ENCODE peak calls at places on chromosomes 5 and 9, in four cellular contexts. X is endodermal cell; J is stomach; U is CD8-positive, alpha-beta memory T cell. R is an unnamed sample. For H3K36me3 and H3K27me3, the result is how much of the 10 kb centered on the place peaks cover.

GRCh38 chr5:111320953-111321352 is 96.8 kb downstream of the CAMK4 start:
- DNase-seq in X (no peak), J (no peak), U (no peak), R (no peak)

GRCh38 chr9:72351538-72352453 is 13.2 kb downstream of the ZFAND5 start:
- DNase-seq in X (peak), J (no peak), U (no peak), R (no peak)

GRCh38 chr9:127136081-127136879 is 13.8 kb upstream of the ANGPTL2 start:
- DNase-seq in X (peak), J (peak), U (no peak), R (no peak)

GRCh38 chr9:125493384-125493783 is 213.6 kb downstream of the MAPKAP1 start:
- DNase-seq in X (no peak), J (peak), U (no peak), R (no peak)

GRCh38 chr9:114303571-114303970 is 19.3 kb upstream of the ORM1 start:
- DNase-seq in X (no peak), J (peak), U (no peak), R (no peak)

GRCh38 chr5:88438006-88438405 is 169.4 kb upstream of the TMEM161B start:
- DNase-seq in X (no peak), J (no peak), U (no peak), R (no peak)

GRCh38 chr5:81212211-81212687 is 20.9 kb upstream of the CKMT2 start:
- DNase-seq in X (no peak), J (peak), U (no peak), R (no peak)

GRCh38 chr5:89478856-89479255 is 595.9 kb upstream of the MEF2C start:
- DNase-seq in X (no peak), J (no peak), U (no peak), R (no peak)

GRCh38 chr9:131523086-131523388 is 8.0 kb downstream of the UCK1 start:
- DNase-seq in X (peak), J (no peak), U (no peak), R (no peak)

GRCh38 chr5:34914671-34915138 is 599 bp downstream of the RAD1 start:
- DNase-seq in X (no peak), J (peak), U (no peak), R (peak)

GRCh38 chr5:61217251-61217650 is 55.0 kb upstream of the SMIM15 start:
- DNase-seq in X (no peak), J (no peak), U (no peak), R (no peak)

GRCh38 chr5:4868140-4868735 is 271.9 kb upstream of the ADAMTS16 start:
- DNase-seq in X (peak), J (peak), U (no peak), R (peak)

GRCh38 chr9:134188421-134189166 is 24.2 kb upstream of the RNU6ATAC start:
- DNase-seq in X (peak), J (no peak), U (no peak), R (peak)

GRCh38 chr5:136087961-136088871 is 44.4 kb upstream of the SMAD5 start:
- DNase-seq in X (peak), J (peak), U (no peak), R (no peak)

GRCh38 chr9:28648723-28649122 is 1075.4 kb upstream of the C9orf72 start:
- DNase-seq in X (no peak), J (no peak), U (no peak), R (peak)

GRCh38 chr9:107276966-107277710 is 5.9 kb upstream of the RAD23B start:
- DNase-seq in X (no peak), J (no peak), U (no peak), R (no peak)

GRCh38 chr9:113343732-113344231 is 3.7 kb upstream of the WDR31 start:
- DNase-seq in X (peak), J (peak), U (no peak), R (no peak)

GRCh38 chr5:998975-999501 is 9.6 kb upstream of the NKD2 start:
- DNase-seq in X (peak), J (peak), U (no peak), R (peak)

GRCh38 chr5:111930905-111931461 is 174.0 kb upstream of the NREP start:
- DNase-seq in X (no peak), J (no peak), U (no peak), R (no peak)

GRCh38 chr9:77832647-77833046 is 184.5 kb upstream of the GNA14 start:
- DNase-seq in X (no peak), J (no peak), U (no peak), R (no peak)

GRCh38 chr9:76486151-76486550 is 27.2 kb downstream of the GCNT1 start:
- DNase-seq in X (no peak), J (no peak), U (no peak), R (no peak)

GRCh38 chr9:86977205-86977835 is 30.0 kb upstream of the GAS1 start:
- DNase-seq in X (no peak), J (no peak), U (no peak), R (no peak)

GRCh38 chr5:110880413-110880812 is 141.6 kb downstream of the SLC25A46 start:
- DNase-seq in X (no peak), J (peak), U (no peak), R (no peak)

GRCh38 chr9:135190789-135191577 is 103.5 kb downstream of the OLFM1 start:
- DNase-seq in X (no peak), J (no peak), U (no peak), R (no peak)

GRCh38 chr9:68509689-68510088 is 31.0 kb downstream of the TMEM252 start:
- DNase-seq in X (peak), J (no peak), U (no peak), R (peak)

GRCh38 chr5:113020461-113021273 is 44.1 kb downstream of the DCP2 start:
- DNase-seq in X (no peak), J (no peak), U (peak), R (no peak)

GRCh38 chr9:4366649-4367330 is 66.9 kb upstream of the GLIS3 start:
- DNase-seq in X (peak), J (peak), U (peak), R (peak)

GRCh38 chr5:139660916-139661814 is 13.0 kb downstream of the CXXC5 start:
- DNase-seq in X (no peak), J (peak), U (no peak), R (peak)

GRCh38 chr5:167453518-167454020 is 837.9 kb upstream of the WWC1 start:
- DNase-seq in X (no peak), J (no peak), U (no peak), R (no peak)

GRCh38 chr5:127080001-127080478 is 6.7 kb upstream of the C5orf63 start:
- DNase-seq in X (peak), J (no peak), U (no peak), R (peak)

GRCh38 chr5:17315710-17316221 is 98.3 kb downstream of the BASP1 start:
- DNase-seq in X (no peak), J (no peak), U (no peak), R (no peak)

GRCh38 chr9:19087601-19088000 is 15.1 kb downstream of the HAUS6 start:
- DNase-seq in X (no peak), J (no peak), U (no peak), R (no peak)

GRCh38 chr5:41831155-41831554 is 39.1 kb downstream of the OXCT1 start:
- DNase-seq in X (no peak), J (no peak), U (no peak), R (no peak)

GRCh38 chr5:41832430-41832829 is 37.8 kb downstream of the OXCT1 start:
- DNase-seq in X (no peak), J (no peak), U (no peak), R (no peak)

GRCh38 chr5:41834506-41834905 is 35.7 kb downstream of the OXCT1 start:
- DNase-seq in X (no peak), J (no peak), U (no peak), R (no peak)

GRCh38 chr5:41841325-41841724 is 28.9 kb downstream of the OXCT1 start:
- DNase-seq in X (no peak), J (no peak), U (no peak), R (no peak)

DNA sequence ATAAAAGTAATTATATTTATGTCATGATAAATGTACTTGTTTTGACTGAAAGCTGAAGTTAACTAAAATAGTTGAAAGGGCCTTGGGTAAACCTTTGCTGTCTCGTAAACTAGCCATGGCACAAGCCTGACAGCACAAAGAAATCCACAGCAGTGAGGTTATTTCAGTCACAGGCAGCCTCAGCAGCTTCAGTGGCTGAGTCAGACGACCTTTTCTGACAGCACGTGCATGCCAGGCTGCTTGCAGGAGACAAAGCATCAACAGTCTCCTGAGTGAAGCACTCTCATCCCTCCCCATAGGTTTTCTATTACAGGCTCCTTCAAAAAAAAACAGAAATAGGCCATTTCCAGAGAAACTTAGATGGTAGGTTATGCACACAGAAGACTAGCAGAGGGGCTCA is 34.6 kb downstream of the OXCT1 start:
- DNase-seq in X (peak), J (no peak), U (no peak), R (no peak)
- H3K36me3 ChIP-seq in X (under half), J (under half), U (under half), R (under half)

GRCh38 chr9:97933573-97933972 is 4.4 kb downstream of the HEMGN start:
- DNase-seq in X (no peak), J (no peak), U (no peak), R (no peak)
- H3K27me3 ChIP-seq in X (half or more), J (under half), U (under half), R (under half)

GRCh38 chr5:134527961-134528424 is 2.5 kb downstream of the JADE2 start:
- DNase-seq in X (no peak), J (peak), U (no peak), R (peak)

GRCh38 chr5:134527156-134527960 is 1.9 kb downstream of the JADE2 start:
- DNase-seq in X (peak), J (peak), U (peak), R (peak)

GRCh38 chr5:134533115-134533815 is 7.8 kb downstream of the JADE2 start:
- DNase-seq in X (no peak), J (no peak), U (no peak), R (peak)

GRCh38 chr5:134529460-134529859 is 4.0 kb downstream of the JADE2 start:
- DNase-seq in X (no peak), J (no peak), U (no peak), R (no peak)

DNA sequence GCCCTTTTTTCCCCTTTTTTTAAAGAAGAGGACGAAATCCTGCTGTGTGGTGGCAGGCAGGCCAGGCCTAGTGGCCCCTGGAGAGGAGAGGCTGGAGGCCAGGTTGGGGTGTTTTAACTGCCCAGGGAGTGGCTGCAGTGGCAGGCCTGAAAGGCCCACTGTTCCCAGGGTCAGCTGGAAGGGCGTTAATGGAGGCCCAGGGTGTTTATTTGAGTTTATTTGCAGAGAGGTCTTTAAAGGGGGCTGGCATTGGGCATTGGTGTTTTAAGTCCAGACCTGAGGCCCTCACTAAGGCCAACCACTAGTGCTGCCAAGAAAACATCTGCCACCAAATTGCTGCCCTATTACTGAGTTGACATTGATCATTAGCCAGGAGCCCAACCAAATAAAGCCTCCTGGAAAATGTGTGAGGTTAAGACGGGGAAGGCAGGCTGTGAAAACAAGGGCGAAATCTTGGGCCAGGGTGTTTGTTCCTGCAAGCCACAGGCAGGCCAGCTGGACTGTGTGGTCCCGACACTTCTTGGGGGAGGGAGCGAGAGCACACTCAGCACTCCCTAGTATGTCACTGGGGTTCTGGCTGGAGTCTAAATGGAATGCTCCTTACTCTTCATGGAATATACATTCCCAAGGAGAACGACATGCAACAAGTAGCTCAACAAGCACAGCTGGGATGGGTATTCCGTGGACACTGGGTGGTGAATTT is 5.1 kb downstream of the JADE2 start:
- DNase-seq in X (no peak), J (peak), U (no peak), R (no peak)
- H3K4me3 ChIP-seq in X (no peak), J (peak), U (no peak), R (no peak)

GRCh38 chr5:151528996-151529395 is 62.1 kb downstream of the FAT2 start:
- DNase-seq in X (no peak), J (no peak), U (no peak), R (no peak)

GRCh38 chr5:151531581-151531980 is 59.5 kb downstream of the FAT2 start:
- DNase-seq in X (no peak), J (no peak), U (no peak), R (peak)

GRCh38 chr5:151537044-151537443 is 54.1 kb downstream of the FAT2 start:
- DNase-seq in X (no peak), J (no peak), U (no peak), R (no peak)

GRCh38 chr5:151534345-151534744 is 56.8 kb downstream of the FAT2 start:
- DNase-seq in X (peak), J (no peak), U (no peak), R (peak)
- H3K36me3 ChIP-seq in X (under half), J (under half), U (under half), R (under half)

GRCh38 chr9:14303110-14303509 is 10.8 kb downstream of the NFIB start:
- DNase-seq in X (no peak), J (no peak), U (no peak), R (no peak)
- H3K27me3 ChIP-seq in X (under half), J (under half), U (under half), R (under half)

GRCh38 chr5:76085286-76085579 is 2.0 kb downstream of the SV2C start:
- DNase-seq in X (no peak), J (no peak), U (no peak), R (no peak)
- H3K4me3 ChIP-seq in X (peak), J (peak), U (no peak), R (peak)

GRCh38 chr9:6484210-6484609 is 71.2 kb downstream of the UHRF2 start:
- DNase-seq in X (no peak), J (no peak), U (no peak), R (no peak)
- H3K36me3 ChIP-seq in X (half or more), J (under half), U (under half), R (under half)